ENCODE peak calls at places on chromosomes 4 and X, in ten cellular contexts. H is foreskin fibroblast, B is psoas muscle, A is GM06990, W is bronchial epithelial cell, X is ovary, P is AG10803, U is pancreas, O is brain microvascular endothelial cell, F is adrenal gland. J is an unnamed sample.

GRCh38 chr4:105786748-105787147 is 78.2 kb downstream of the GSTCD start:
- DNase-seq in H (no peak), B (no peak), A (no peak), W (no peak), X (no peak), P (no peak), U (no peak), O (no peak), F (no peak), J (no peak)

GRCh38 chr4:98710831-98711230 is 52.4 kb upstream of the TSPAN5 start:
- DNase-seq in H (peak; percentile 8), B (no peak), A (no peak), W (no peak), X (no peak), P (peak; percentile 65), U (no peak), O (peak; percentile 41), F (no peak), J (peak; percentile 30)

GRCh38 chrX:109632906-109633504 is 8.0 kb upstream of the KCNE5 start:
- DNase-seq in H (peak; percentile 10), B (no peak), A (no peak), W (peak; percentile 5), X (no peak), P (peak; percentile 8), U (no peak), O (no peak), F (peak; percentile 13), J (no peak)

GRCh38 chr4:38842998-38843397 is 13.6 kb downstream of the TLR6 start:
- DNase-seq in H (no peak), B (no peak), A (no peak), W (no peak), X (no peak), P (no peak), U (no peak), O (no peak), F (no peak), J (no peak)

GRCh38 chr4:110854021-110854678 is 231.3 kb upstream of the PITX2 start:
- DNase-seq in H (peak; percentile 89), B (no peak), A (no peak), W (peak; percentile 61), X (no peak), P (peak; percentile 96), U (no peak), O (peak; percentile 85), F (no peak), J (peak; percentile 86)

GRCh38 chrX:40132751-40133150 is 35.0 kb upstream of the BCOR start:
- DNase-seq in H (no peak), B (peak; percentile 88), A (no peak), W (peak; percentile 76), X (peak; percentile 82), P (peak; percentile 80), U (peak; percentile 76), O (peak; percentile 84), F (peak; percentile 89), J (peak; percentile 84)

GRCh38 chr4:76011700-76012387 is 4.5 kb upstream of the CXCL9 start:
- DNase-seq in H (peak; percentile 76), B (no peak), A (peak; percentile 59), W (peak; percentile 84), X (no peak), P (peak; percentile 78), U (no peak), O (peak; percentile 72), F (no peak), J (peak; percentile 71)

GRCh38 chr4:89134775-89135319 is 23.5 kb downstream of the TIGD2 start:
- DNase-seq in H (peak; percentile 86), B (no peak), A (no peak), W (peak; percentile 96), X (peak; percentile 15), P (peak; percentile 89), U (no peak), O (peak; percentile 83), F (no peak), J (peak; percentile 72)

GRCh38 chr4:184279496-184280082 is 61.9 kb upstream of the ENPP6 start:
- DNase-seq in H (no peak), B (no peak), A (no peak), W (no peak), X (no peak), P (no peak), U (no peak), O (no peak), F (no peak), J (no peak)

GRCh38 chr4:5712517-5712916 is 1.5 kb downstream of the EVC start:
- DNase-seq in H (peak; percentile 38), B (no peak), A (peak; percentile 69), W (peak; percentile 64), X (no peak), P (peak; percentile 59), U (no peak), O (peak; percentile 90), F (no peak), J (peak; percentile 75)

GRCh38 chr4:176841730-176842129 is 49.0 kb upstream of the VEGFC start:
- DNase-seq in H (peak; percentile 64), B (no peak), A (no peak), W (peak; percentile 81), X (no peak), P (peak; percentile 56), U (no peak), O (peak; percentile 27), F (no peak), J (peak; percentile 73)

GRCh38 chrX:31333181-31333831 is 261.5 kb upstream of the FTHL17 start:
- DNase-seq in H (peak; percentile 24), B (no peak), A (no peak), W (peak; percentile 83), X (no peak), P (peak; percentile 61), U (no peak), O (no peak), F (no peak), J (peak; percentile 78)

GRCh38 chr4:127575888-127576287 is 56.9 kb upstream of the INTU start:
- DNase-seq in H (no peak), B (no peak), A (no peak), W (no peak), X (no peak), P (no peak), U (no peak), O (no peak), F (no peak), J (no peak)

GRCh38 chr4:55214172-55214571 is 88.8 kb upstream of the KDR start:
- DNase-seq in H (no peak), B (no peak), A (no peak), W (peak; percentile 42), X (no peak), P (no peak), U (no peak), O (no peak), F (peak; percentile 9), J (no peak)

GRCh38 chr4:102501635-102502382 is 650 bp downstream of the NFKB1 start:
- DNase-seq in H (peak; percentile 77), B (peak; percentile 85), A (peak; percentile 85), W (peak; percentile 68), X (peak; percentile 74), P (peak; percentile 88), U (peak; percentile 77), O (peak; percentile 75), F (peak; percentile 70), J (peak; percentile 83)

GRCh38 chr4:113209652-113210320 is 160.3 kb downstream of the ANK2 start:
- DNase-seq in H (no peak), B (no peak), A (no peak), W (no peak), X (no peak), P (no peak), U (no peak), O (no peak), F (no peak), J (no peak)

GRCh38 chr4:98861100-98861499 is 67.8 kb downstream of the EIF4E start:
- DNase-seq in H (no peak), B (no peak), A (no peak), W (no peak), X (no peak), P (no peak), U (no peak), O (no peak), F (no peak), J (no peak)

GRCh38 chr4:3368841-3369760 is 72.7 kb upstream of the HGFAC start:
- DNase-seq in H (no peak), B (no peak), A (no peak), W (no peak), X (no peak), P (no peak), U (no peak), O (no peak), F (no peak), J (no peak)
- H3K4me3 ChIP-seq in H (peak overlapping the region; percentile 43), B (peak overlapping the region; percentile 37), A (no peak overlapping the region), W (no peak overlapping the region), X (no peak overlapping the region), P (peak overlapping the region; percentile 38), U (no peak overlapping the region), O (peak overlapping the region; percentile 35), F (peak overlapping the region; percentile 36), J (peak overlapping the region; percentile 28)

GRCh38 chr4:186030795-186031194 is 38.2 kb upstream of the TLR3 start:
- DNase-seq in H (no peak), B (no peak), A (no peak), W (no peak), X (no peak), P (no peak), U (no peak), O (no peak), F (no peak), J (no peak)
- TF ChIP-seq CTCF in H (no peak), B (no peak), A (no peak), W (no peak), X (no peak), P (no peak), U (no peak), O (no peak), F (no peak), J (no peak)

GRCh38 chr4:88041626-88042025 is 34.2 kb downstream of the PKD2 start:
- DNase-seq in H (no peak), B (no peak), A (no peak), W (no peak), X (no peak), P (no peak), U (peak; percentile 16), O (no peak), F (no peak), J (no peak)
- H3K4me3 ChIP-seq in H (no peak overlapping the region), B (no peak overlapping the region), A (no peak overlapping the region), W (no peak overlapping the region), X (no peak overlapping the region), P (no peak overlapping the region), U (no peak overlapping the region), O (no peak overlapping the region), F (no peak overlapping the region), J (no peak overlapping the region)

GRCh38 chr4:167025651-167026050 is 208.6 kb downstream of the SPOCK3 start:
- DNase-seq in H (no peak), B (no peak), A (no peak), W (peak; percentile 97), X (no peak), P (no peak), U (no peak), O (no peak), F (no peak), J (no peak)

GRCh38 chr4:167021545-167022155 is 212.6 kb downstream of the SPOCK3 start:
- DNase-seq in H (peak; percentile 41), B (peak; percentile 68), A (no peak), W (peak; percentile 55), X (peak; percentile 15), P (peak; percentile 47), U (peak; percentile 70), O (peak; percentile 74), F (peak; percentile 59), J (peak; percentile 78)

GRCh38 chr4:167014944-167015343 is 219.3 kb downstream of the SPOCK3 start:
- DNase-seq in H (no peak), B (no peak), A (no peak), W (no peak), X (no peak), P (no peak), U (no peak), O (no peak), F (no peak), J (no peak)

GRCh38 chr4:167023359-167023925 is 210.9 kb downstream of the SPOCK3 start:
- DNase-seq in H (no peak), B (no peak), A (no peak), W (peak; percentile 14), X (no peak), P (no peak), U (no peak), O (no peak), F (no peak), J (no peak)

GRCh38 chr4:167020410-167020809 is 213.9 kb downstream of the SPOCK3 start:
- DNase-seq in H (no peak), B (no peak), A (no peak), W (peak; percentile 28), X (no peak), P (no peak), U (no peak), O (no peak), F (no peak), J (no peak)
- TF ChIP-seq CTCF in H (no peak), B (no peak), A (peak; percentile 62), W (no peak), X (no peak), P (no peak), U (no peak), O (peak; percentile 68), F (no peak), J (peak; percentile 44)

J was measured in astrocyte of the spinal cord.